ENCODE peak calls at places on chromosomes 1 and 21, in ten cellular contexts. P is body of pancreas, C is cardiac fibroblast, Z is fibroblast of the aortic adventitia, V is AG04449, O is GM12878, B is transverse colon, R is thyroid gland, H is AG10803, E is pancreas. U is an unnamed sample.

GRCh38 chr1:115641762-115642167 is at the start of gene VANGL1:
- DNase-seq in O (no peak), P (peak), E (peak), Z (peak), H (peak), V (no peak), C (peak), R (peak), B (peak), U (no peak)

GRCh38 chr1:186828612-186829542 is at the start of gene PLA2G4A:
- DNase-seq in R (peak), E (no peak), V (no peak), B (peak), Z (peak), P (peak), C (peak), H (peak), O (no peak), U (peak)

GRCh38 chr1:95223110-95223509 is 10.9 kb upstream of the RWDD3 start:
- DNase-seq in H (peak), V (no peak), Z (peak), O (no peak), E (no peak), B (no peak), C (peak), R (no peak), P (no peak), U (no peak)

GRCh38 chr21:38609580-38609979 is 111.3 kb upstream of the ERG start:
- DNase-seq in P (no peak), R (no peak), E (no peak), B (no peak), C (no peak), V (no peak), H (no peak), O (no peak), Z (no peak), U (no peak)

GRCh38 chr1:112453876-112454275 is 54.9 kb upstream of the WNT2B start:
- DNase-seq in Z (no peak), C (no peak), B (no peak), P (no peak), H (no peak), V (no peak), E (no peak), R (no peak), O (no peak), U (no peak)

GRCh38 chr1:87902830-87903614 is 574.3 kb downstream of the LMO4 start:
- DNase-seq in V (peak), O (no peak), B (no peak), Z (peak), H (peak), R (no peak), E (no peak), P (no peak), C (peak), U (no peak)

GRCh38 chr1:229192851-229193250 is 78.1 kb upstream of the RAB4A start:
- DNase-seq in Z (no peak), P (no peak), C (no peak), B (no peak), O (no peak), H (no peak), V (no peak), E (no peak), R (no peak), U (no peak)

GRCh38 chr1:10031461-10031860 is 1.3 kb upstream of the UBE4B start:
- DNase-seq in P (no peak), Z (peak), E (no peak), V (peak), O (no peak), B (no peak), H (peak), C (peak), R (no peak), U (no peak)

GRCh38 chr1:22262583-22262982 is 119.7 kb upstream of the WNT4 start:
- DNase-seq in R (no peak), Z (no peak), E (no peak), V (no peak), P (no peak), B (peak), H (no peak), C (no peak), O (no peak), U (no peak)

GRCh38 chr1:30603081-30603858 is 120.1 kb downstream of the MATN1 start:
- DNase-seq in R (no peak), O (no peak), C (no peak), B (no peak), Z (no peak), P (no peak), V (no peak), E (no peak), H (no peak), U (no peak)

GRCh38 chr1:30600706-30601105 is 122.7 kb downstream of the MATN1 start:
- DNase-seq in R (no peak), C (no peak), E (no peak), H (no peak), P (no peak), Z (no peak), B (no peak), V (no peak), O (no peak), U (no peak)

GRCh38 chr1:30600258-30600657 is 123.1 kb downstream of the MATN1 start:
- DNase-seq in R (no peak), P (no peak), O (no peak), Z (no peak), C (no peak), E (no peak), B (no peak), H (no peak), V (no peak), U (no peak)

GRCh38 chr1:30599721-30600120 is 123.7 kb downstream of the MATN1 start:
- DNase-seq in P (no peak), R (no peak), C (no peak), V (no peak), B (no peak), Z (no peak), E (no peak), H (peak), O (no peak), U (no peak)

GRCh38 chr1:30601316-30602085 is 121.9 kb downstream of the MATN1 start:
- DNase-seq in B (no peak), H (no peak), E (no peak), P (no peak), O (no peak), R (no peak), C (no peak), Z (no peak), V (no peak), U (no peak)
- TF ChIP-seq CTCF in B (no peak), H (peak), E (no peak), P (no peak), O (no peak), R (no peak), C (no peak), Z (no peak), V (peak), U (no peak)

GRCh38 chr1:43936470-43937151 is 3.0 kb downstream of the ARTN start:
- DNase-seq in P (peak), Z (peak), V (no peak), H (no peak), R (peak), E (peak), B (peak), O (no peak), C (peak), U (no peak)
- TF ChIP-seq CTCF in P (no peak), Z (peak), V (no peak), H (no peak), R (no peak), E (no peak), B (no peak), O (no peak), C (peak), U (no peak)

GRCh38 chr1:160416369-160416768 is 16.0 kb downstream of the VANGL2 start:
- DNase-seq in E (no peak), B (no peak), H (peak), Z (peak), C (peak), R (no peak), O (no peak), P (no peak), V (no peak), U (no peak)
- TF ChIP-seq CTCF in E (no peak), B (no peak), H (peak), Z (peak), C (peak), R (peak), O (peak), P (no peak), V (peak), U (peak)

GRCh38 chr1:242133351-242133750 is 134.5 kb upstream of the MAP1LC3C start:
- DNase-seq in P (no peak), C (no peak), O (no peak), V (no peak), Z (no peak), B (no peak), R (no peak), H (no peak), E (no peak), U (no peak)

GRCh38 chr1:242132446-242132845 is 133.5 kb upstream of the MAP1LC3C start:
- DNase-seq in O (no peak), E (no peak), B (no peak), Z (no peak), V (no peak), P (no peak), C (no peak), R (no peak), H (no peak), U (no peak)

GRCh38 chr1:242129103-242129502 is 130.2 kb upstream of the MAP1LC3C start:
- DNase-seq in V (no peak), P (no peak), R (no peak), Z (no peak), E (no peak), B (no peak), O (no peak), H (no peak), C (no peak), U (no peak)
- TF ChIP-seq CTCF in V (no peak), P (no peak), R (no peak), Z (no peak), E (no peak), B (no peak), O (peak), H (no peak), C (no peak), U (no peak)

U was measured in HFF-Myc.